ENCODE peak calls at places on chromosome X, in four cellular contexts. V is sigmoid colon, W is upper lobe of right lung, L is endothelial cell. B is an unnamed sample.
A peak's percentile ranks its signal among the peaks of the same experiment; 100 is the strongest.

GRCh38 chrX:19709812-19710518 is 177.4 kb downstream of the SH3KBP1 start:
- DNase-seq in V (no peak), W (no peak), L (no peak), B (no peak)

GRCh38 chrX:56600141-56600540 is 36.7 kb downstream of the UBQLN2 start:
- DNase-seq in V (no peak), W (no peak), L (no peak), B (no peak)

GRCh38 chrX:43679778-43680177 is 23.7 kb downstream of the MAOA start:
- DNase-seq in V (no peak), W (no peak), L (no peak), B (no peak)

GRCh38 chrX:42567268-42567667 is 210.7 kb downstream of the PPP1R2C start:
- DNase-seq in V (no peak), W (no peak), L (no peak), B (no peak)

GRCh38 chrX:38798956-38799355 is 2.3 kb upstream of the MID1IP1 start:
- DNase-seq in V (no peak), W (no peak), L (no peak), B (no peak)

GRCh38 chrX:25020391-25021131 is 4.8 kb upstream of the ARX start:
- DNase-seq in V (no peak), W (no peak), L (peak; percentile 70), B (peak; percentile 76)

GRCh38 chrX:130009658-130010223 is 27.3 kb downstream of the BCORL1 start:
- DNase-seq in V (no peak), W (no peak), L (no peak), B (no peak)

GRCh38 chrX:9940397-9940796 is 26.8 kb upstream of the CLDN34 start:
- DNase-seq in V (no peak), W (no peak), L (no peak), B (no peak)

GRCh38 chrX:130594453-130594916 is 192.7 kb downstream of the RBMX2 start:
- DNase-seq in V (no peak), W (no peak), L (no peak), B (no peak)

GRCh38 chrX:109886122-109886761 is 116.7 kb upstream of the TMEM164 start:
- DNase-seq in V (no peak), W (no peak), L (peak; percentile 38), B (peak; percentile 54)

GRCh38 chrX:47749185-47749967 is 87.3 kb upstream of the ZNF81 start:
- DNase-seq in V (no peak), W (no peak), L (no peak), B (peak; percentile 8)

GRCh38 chrX:47746446-47746845 is 87.5 kb upstream of the UXT start:
- DNase-seq in V (no peak), W (no peak), L (no peak), B (no peak)

GRCh38 chrX:47752685-47753084 is 84.0 kb upstream of the ZNF81 start:
- DNase-seq in V (no peak), W (no peak), L (no peak), B (no peak)

GRCh38 chrX:47748576-47748975 is 88.1 kb upstream of the ZNF81 start:
- DNase-seq in V (no peak), W (no peak), L (no peak), B (no peak)

GRCh38 chrX:47751670-47752069 is 85.0 kb upstream of the ZNF81 start:
- DNase-seq in V (no peak), W (peak; percentile 63), L (peak; percentile 39), B (no peak)
- TF ChIP-seq CTCF in V (no peak), W (peak; percentile 24), L (no peak), B (peak; percentile 53)

DNA sequence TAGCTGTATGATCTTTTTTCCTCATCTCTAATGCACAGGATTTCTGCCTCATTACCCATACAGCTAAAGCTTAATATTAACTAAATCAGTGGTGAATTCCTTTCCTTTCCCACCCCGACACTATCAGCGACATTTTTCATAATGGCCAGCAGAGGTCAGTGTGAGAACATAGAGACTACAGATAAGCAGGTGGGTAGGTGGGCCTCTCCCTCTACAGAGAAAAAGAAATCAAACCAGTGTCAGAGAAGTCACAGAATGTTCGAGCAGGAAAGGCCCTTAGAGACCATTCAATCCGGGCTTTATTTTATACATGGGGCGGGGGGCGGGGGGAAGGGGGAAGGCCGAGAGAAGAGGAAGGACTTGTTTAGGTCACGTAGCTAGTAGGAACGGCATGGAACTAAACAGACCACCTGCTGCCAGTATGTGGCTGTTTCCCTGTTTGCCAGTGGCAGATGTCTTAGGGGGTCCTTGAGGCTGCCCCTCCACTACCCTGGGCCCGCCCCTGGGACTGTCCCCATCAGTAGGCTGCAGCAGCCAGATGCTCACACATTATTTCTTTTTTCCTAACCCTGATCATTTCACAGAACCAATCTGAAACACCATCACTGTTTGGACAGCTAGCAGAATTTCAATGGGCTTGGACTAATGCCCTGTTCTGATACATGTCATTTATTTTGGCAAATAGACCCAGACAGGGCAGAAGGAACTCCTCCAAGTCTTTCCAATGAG is 133.3 kb downstream of the ATG4A start:
- DNase-seq in V (no peak), W (no peak), L (peak; percentile 10), B (peak; percentile 23)
- TF ChIP-seq CTCF in V (peak; percentile 39), W (peak; percentile 47), L (peak; percentile 59), B (peak; percentile 75)

GRCh38 chrX:134797390-134797700 is 139.1 kb upstream of the PLAC1 start:
- DNase-seq in V (no peak), W (no peak), L (no peak), B (no peak)
- TF ChIP-seq CTCF in V (no peak), W (no peak), L (no peak), B (no peak)

DNA sequence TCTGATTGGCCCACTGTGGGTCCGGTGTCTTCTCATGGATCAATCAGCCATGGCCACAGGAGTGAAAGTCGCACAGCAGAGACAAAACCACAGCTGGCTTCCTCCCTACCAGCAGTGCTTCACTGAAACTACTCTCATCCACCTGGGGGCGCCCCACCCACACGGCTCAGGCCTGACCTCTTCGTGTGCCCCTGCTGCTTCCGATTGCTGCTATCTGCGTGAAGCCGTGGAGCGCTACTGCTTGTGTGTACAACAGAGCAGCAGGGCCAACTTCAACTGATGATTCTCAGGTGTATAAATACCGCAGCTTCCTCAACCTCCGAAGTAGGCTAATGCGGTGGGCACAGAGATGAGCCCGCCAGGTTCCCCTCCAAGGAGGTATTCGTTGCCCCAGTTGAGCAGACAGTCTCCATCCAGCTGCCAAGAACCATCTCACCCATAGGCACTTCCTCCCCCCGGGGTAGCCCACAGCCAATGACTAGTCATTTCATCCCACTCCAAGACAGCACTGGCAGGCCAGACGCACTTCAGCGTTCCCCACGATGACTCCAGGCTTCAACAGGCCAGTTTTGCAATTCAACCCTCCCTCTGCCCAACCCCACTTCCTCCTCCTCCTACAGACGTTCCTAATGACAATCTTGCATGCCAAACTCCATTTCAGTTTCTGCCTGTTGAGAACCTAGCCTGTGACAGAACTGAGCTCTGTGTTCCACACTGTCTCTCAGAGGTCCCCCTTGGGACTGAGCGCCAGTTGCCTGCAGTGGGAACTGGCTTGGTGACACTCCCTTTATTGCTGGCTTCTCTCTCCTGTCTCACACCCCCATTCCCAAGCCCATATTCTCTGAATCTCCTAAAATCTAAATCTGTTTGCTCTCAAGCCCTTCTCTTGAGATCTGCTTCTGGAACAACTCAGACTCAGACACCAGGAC is 41.3 kb upstream of the ATP6AP2 start:
- DNase-seq in V (peak; percentile 67), W (peak; percentile 80), L (peak; percentile 25), B (peak; percentile 54)
- TF ChIP-seq CTCF in V (no peak), W (no peak), L (no peak), B (peak; percentile 30)

GRCh38 chrX:74784629-74785028 is 140.6 kb downstream of the NEXMIF start:
- DNase-seq in V (no peak), W (no peak), L (no peak), B (no peak)

DNA sequence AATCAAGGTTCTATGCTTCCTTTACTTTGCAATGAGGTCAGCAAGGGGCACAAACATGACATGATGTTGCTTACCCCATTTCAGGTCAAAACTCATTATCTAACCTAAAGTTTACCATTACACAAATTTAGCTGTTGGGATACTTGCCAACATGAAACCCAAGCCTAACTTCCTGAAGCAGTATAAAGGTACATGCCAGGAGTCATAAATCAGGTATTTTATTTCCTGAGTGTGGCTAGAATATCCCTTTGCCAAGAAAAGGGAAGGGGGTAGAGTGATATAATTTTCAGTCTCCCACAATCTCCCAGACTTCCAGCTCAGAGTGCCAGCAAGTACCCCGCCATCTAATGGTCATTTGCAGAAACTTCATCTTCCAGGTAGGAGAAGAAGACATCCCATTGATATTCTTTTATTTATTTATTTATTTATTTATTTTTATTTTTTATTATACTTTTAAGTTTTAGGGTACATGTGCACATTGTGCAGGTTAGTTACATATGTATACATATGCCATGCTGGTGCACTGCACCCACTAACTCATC is 136.6 kb downstream of the NEXMIF start:
- DNase-seq in V (no peak), W (no peak), L (no peak), B (no peak)
- TF ChIP-seq CTCF in V (no peak), W (no peak), L (no peak), B (no peak)